ENCODE peak calls at places on chromosome 4, in six cellular contexts. One of them, this sample, is unnamed.

GRCh38 chr4:84379881-84380618 is 119.0 kb downstream of the NKX6-1 start:
- DNase-seq in HepG2: no peak
- DNase-seq in K562: no peak
- DNase-seq in SK-N-SH: no peak
- DNase-seq in H1: no peak
- DNase-seq in GM12878: no peak
- DNase-seq in this sample: no peak

GRCh38 chr4:26723216-26723615 is 137.4 kb upstream of the STIM2 start:
- DNase-seq in K562: no peak
- DNase-seq in H1: no peak
- DNase-seq in SK-N-SH: no peak
- DNase-seq in HepG2: no peak
- DNase-seq in GM12878: peak
- DNase-seq in this sample: no peak

GRCh38 chr4:125390126-125390525 is 75.4 kb downstream of the FAT4 start:
- DNase-seq in GM12878: no peak
- DNase-seq in HepG2: no peak
- DNase-seq in SK-N-SH: no peak
- DNase-seq in K562: no peak
- DNase-seq in H1: no peak
- DNase-seq in this sample: no peak

GRCh38 chr4:100257567-100257966 is 67.3 kb upstream of the DDIT4L start:
- DNase-seq in H1: peak
- DNase-seq in SK-N-SH: no peak
- DNase-seq in HepG2: no peak
- DNase-seq in K562: no peak
- DNase-seq in GM12878: no peak
- DNase-seq in this sample: peak

GRCh38 chr4:7425591-7426468 is 8.9 kb downstream of the PSAPL1 start:
- DNase-seq in H1: no peak
- DNase-seq in GM12878: no peak
- DNase-seq in K562: no peak
- DNase-seq in HepG2: no peak
- DNase-seq in SK-N-SH: peak
- DNase-seq in this sample: no peak

GRCh38 chr4:168177546-168178149 is 85.3 kb downstream of the ANXA10 start:
- DNase-seq in K562: no peak
- DNase-seq in HepG2: peak
- DNase-seq in GM12878: no peak
- DNase-seq in SK-N-SH: no peak
- DNase-seq in H1: no peak
- DNase-seq in this sample: no peak

GRCh38 chr4:105014242-105015031 is 132.2 kb upstream of the TET2 start:
- DNase-seq in H1: no peak
- DNase-seq in GM12878: no peak
- DNase-seq in K562: no peak
- DNase-seq in SK-N-SH: no peak
- DNase-seq in HepG2: no peak
- DNase-seq in this sample: no peak

GRCh38 chr4:7516773-7517144 is 82.0 kb upstream of the PSAPL1 start:
- DNase-seq in K562: no peak
- DNase-seq in GM12878: no peak
- DNase-seq in HepG2: no peak
- DNase-seq in H1: no peak
- DNase-seq in SK-N-SH: no peak
- DNase-seq in this sample: no peak

GRCh38 chr4:2942532-2943363 is 20.5 kb downstream of the NOP14 start:
- DNase-seq in SK-N-SH: no peak
- DNase-seq in K562: no peak
- DNase-seq in GM12878: no peak
- DNase-seq in H1: no peak
- DNase-seq in HepG2: no peak
- DNase-seq in this sample: no peak

GRCh38 chr4:39648213-39648612 is 9.5 kb upstream of the SMIM14 start:
- DNase-seq in H1: no peak
- DNase-seq in GM12878: no peak
- DNase-seq in HepG2: peak
- DNase-seq in SK-N-SH: no peak
- DNase-seq in K562: no peak
- DNase-seq in this sample: no peak

GRCh38 chr4:78864405-78865024 is 74.7 kb downstream of the PAQR3 start:
- DNase-seq in SK-N-SH: peak
- DNase-seq in H1: no peak
- DNase-seq in K562: peak
- DNase-seq in HepG2: peak
- DNase-seq in GM12878: peak
- DNase-seq in this sample: peak

GRCh38 chr4:38266616-38267015 is 306.4 kb downstream of the PTTG2 start:
- DNase-seq in SK-N-SH: no peak
- DNase-seq in H1: no peak
- DNase-seq in HepG2: peak
- DNase-seq in K562: peak
- DNase-seq in GM12878: no peak
- DNase-seq in this sample: peak

GRCh38 chr4:38730830-38731646 is 51.8 kb downstream of the TLR10 start:
- DNase-seq in GM12878: peak
- DNase-seq in SK-N-SH: peak
- DNase-seq in K562: peak
- DNase-seq in HepG2: peak
- DNase-seq in H1: peak
- DNase-seq in this sample: peak

DNA sequence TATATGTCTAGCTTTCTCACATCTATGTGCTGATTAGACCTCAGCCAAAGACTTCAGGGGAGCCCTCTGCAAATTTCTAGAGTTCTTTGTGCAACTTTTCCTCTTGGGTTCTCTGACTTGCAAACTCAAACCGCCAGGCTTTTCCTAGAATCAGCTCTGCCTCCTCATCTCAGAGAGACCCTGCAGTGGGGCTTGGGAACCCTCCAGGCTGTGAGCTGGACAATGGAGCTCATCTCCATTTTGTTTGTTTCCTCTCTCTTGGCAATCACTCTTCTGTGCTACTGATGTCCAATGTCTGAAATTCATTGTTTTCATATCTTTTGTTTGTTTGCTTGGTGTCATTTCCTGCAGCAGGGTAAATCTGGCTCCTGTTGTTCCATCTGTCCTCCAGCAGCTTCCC is 33.0 kb downstream of the GYPB start:
- DNase-seq in K562: no peak
- DNase-seq in H1: peak
- DNase-seq in HepG2: no peak
- DNase-seq in GM12878: no peak
- DNase-seq in SK-N-SH: no peak
- DNase-seq in this sample: no peak
- TF ChIP-seq YY1 in K562: no peak
- TF ChIP-seq YY1 in H1: peak
- TF ChIP-seq YY1 in HepG2: no peak
- TF ChIP-seq YY1 in GM12878: no peak
- TF ChIP-seq YY1 in SK-N-SH: no peak
- TF ChIP-seq YY1 in this sample: no peak

GRCh38 chr4:96099031-96099430 is 259.1 kb downstream of the PDHA2 start:
- DNase-seq in H1: no peak
- DNase-seq in K562: no peak
- DNase-seq in SK-N-SH: no peak
- DNase-seq in GM12878: no peak
- DNase-seq in HepG2: no peak
- DNase-seq in this sample: no peak

GRCh38 chr4:96093057-96093456 is 253.2 kb downstream of the PDHA2 start:
- DNase-seq in K562: no peak
- DNase-seq in HepG2: no peak
- DNase-seq in H1: no peak
- DNase-seq in SK-N-SH: no peak
- DNase-seq in GM12878: no peak
- DNase-seq in this sample: no peak

GRCh38 chr4:96093563-96093962 is 253.7 kb downstream of the PDHA2 start:
- DNase-seq in H1: no peak
- DNase-seq in K562: no peak
- DNase-seq in GM12878: no peak
- DNase-seq in SK-N-SH: no peak
- DNase-seq in HepG2: no peak
- DNase-seq in this sample: no peak

GRCh38 chr4:96097693-96098092 is 257.8 kb downstream of the PDHA2 start:
- DNase-seq in H1: no peak
- DNase-seq in SK-N-SH: no peak
- DNase-seq in K562: no peak
- DNase-seq in GM12878: no peak
- DNase-seq in HepG2: no peak
- DNase-seq in this sample: no peak

GRCh38 chr4:96097040-96097607 is 257.2 kb downstream of the PDHA2 start:
- DNase-seq in K562: no peak
- DNase-seq in HepG2: no peak
- DNase-seq in H1: no peak
- DNase-seq in GM12878: no peak
- DNase-seq in SK-N-SH: no peak
- DNase-seq in this sample: no peak
- H3K27ac ChIP-seq in K562: no peak
- H3K27ac ChIP-seq in HepG2: no peak
- H3K27ac ChIP-seq in H1: no peak
- H3K27ac ChIP-seq in GM12878: no peak
- H3K27ac ChIP-seq in SK-N-SH: no peak
- H3K27ac ChIP-seq in this sample: no peak

GRCh38 chr4:47856713-47857112 is 18.8 kb upstream of the CORIN start:
- DNase-seq in GM12878: no peak
- DNase-seq in SK-N-SH: no peak
- DNase-seq in H1: no peak
- DNase-seq in HepG2: no peak
- DNase-seq in K562: no peak
- DNase-seq in this sample: no peak
- TF ChIP-seq YY1 in GM12878: no peak
- TF ChIP-seq YY1 in SK-N-SH: no peak
- TF ChIP-seq YY1 in H1: no peak
- TF ChIP-seq YY1 in HepG2: no peak
- TF ChIP-seq YY1 in K562: no peak
- TF ChIP-seq YY1 in this sample: no peak

GRCh38 chr4:86331362-86331761 is 28.5 kb downstream of the MAPK10 start:
- DNase-seq in SK-N-SH: no peak
- DNase-seq in HepG2: no peak
- DNase-seq in GM12878: no peak
- DNase-seq in K562: no peak
- DNase-seq in H1: no peak
- DNase-seq in this sample: no peak
- H3K27ac ChIP-seq in SK-N-SH: no peak
- H3K27ac ChIP-seq in HepG2: no peak
- H3K27ac ChIP-seq in GM12878: no peak
- H3K27ac ChIP-seq in K562: no peak
- H3K27ac ChIP-seq in H1: no peak
- H3K27ac ChIP-seq in this sample: no peak